ENCODE peak calls at places on chromosomes 11 and 22, in four cellular contexts. A is aorta, M is endodermal cell, V is kidney. J is an unnamed sample. For H3K4me1, the result is how much of the 10 kb centered on the place peaks cover.

GRCh38 chr11:2893021-2893528 is 7.5 kb upstream of the CDKN1C start:
- DNase-seq in M (no peak), A (no peak), V (no peak), J (no peak)

GRCh38 chr22:45072322-45072903 is 62.6 kb upstream of the PHF21B start:
- DNase-seq in V (peak), M (peak), A (no peak), J (no peak)

GRCh38 chr11:45098929-45099328 is 47.5 kb upstream of the PRDM11 start:
- DNase-seq in V (peak), M (no peak), A (no peak), J (no peak)

GRCh38 chr11:73317373-73317772 is 9.3 kb downstream of the ARHGEF17 start:
- DNase-seq in M (no peak), V (peak), A (peak), J (no peak)

GRCh38 chr22:16824718-16825687 is at the start of gene XKR3:
- DNase-seq in M (peak), A (no peak), V (no peak), J (no peak)

GRCh38 chr11:88814076-88814475 is 251.7 kb downstream of the GRM5 start:
- DNase-seq in V (no peak), M (no peak), A (no peak), J (no peak)

GRCh38 chr22:36930041-36930935 is 16.9 kb downstream of the CSF2RB start:
- DNase-seq in A (no peak), M (peak), V (peak), J (no peak)

GRCh38 chr11:10407055-10407454 is 48.0 kb upstream of the AMPD3 start:
- DNase-seq in V (no peak), A (no peak), M (no peak), J (no peak)

GRCh38 chr11:122664188-122664587 is 8.7 kb downstream of the UBASH3B start:
- DNase-seq in M (no peak), V (no peak), A (peak), J (no peak)

GRCh38 chr22:29503811-29504372 is 23.9 kb downstream of the NEFH start:
- DNase-seq in V (no peak), A (no peak), M (no peak), J (no peak)

GRCh38 chr22:40966683-40967082 is 15.5 kb downstream of the RBX1 start:
- DNase-seq in V (no peak), M (no peak), A (no peak), J (no peak)

GRCh38 chr11:90512846-90513245 is 290.0 kb upstream of the CHORDC1 start:
- DNase-seq in V (no peak), A (no peak), M (no peak), J (no peak)

GRCh38 chr11:74057251-74058151 is 48.6 kb upstream of the UCP3 start:
- DNase-seq in V (no peak), M (no peak), A (no peak), J (no peak)

GRCh38 chr11:44978961-44979331 is 28.3 kb upstream of the TP53I11 start:
- DNase-seq in M (peak), V (peak), A (no peak), J (no peak)

GRCh38 chr22:42720263-42721044 is at the start of gene A4GALT:
- DNase-seq in A (peak), V (no peak), M (peak), J (no peak)

GRCh38 chr22:29369460-29369859 is 18.9 kb downstream of the AP1B1 start:
- DNase-seq in V (no peak), M (peak), A (peak), J (no peak)

GRCh38 chr11:69010964-69011623 is 2.0 kb downstream of the MRGPRF start:
- DNase-seq in V (peak), A (peak), M (peak), J (no peak)

GRCh38 chr11:19786644-19787043 is 74.0 kb downstream of the NAV2 start:
- DNase-seq in M (no peak), A (no peak), V (no peak), J (no peak)

GRCh38 chr11:61011239-61011870 is 39.9 kb downstream of the CD6 start:
- DNase-seq in A (no peak), V (no peak), M (no peak), J (no peak)

GRCh38 chr22:49349181-49349835 is 478.4 kb downstream of the BRD1 start:
- DNase-seq in V (peak), M (peak), A (peak), J (no peak)

GRCh38 chr22:45006873-45007246 is 2.9 kb downstream of the PHF21B start:
- DNase-seq in M (no peak), V (no peak), A (no peak), J (no peak)

GRCh38 chr22:44309137-44309536 is 3.6 kb downstream of the SHISAL1 start:
- DNase-seq in M (no peak), A (no peak), V (no peak), J (no peak)

GRCh38 chr11:58741127-58741526 is 9.4 kb upstream of the GLYAT start:
- DNase-seq in M (no peak), V (no peak), A (no peak), J (no peak)

GRCh38 chr11:92152245-92152644 is 72.4 kb upstream of the FAT3 start:
- DNase-seq in M (peak), A (no peak), V (no peak), J (no peak)

GRCh38 chr11:26993965-26994446 is at the start of gene FIBIN:
- DNase-seq in A (peak), M (peak), V (peak), J (no peak)

GRCh38 chr11:48683226-48683720 is 194.7 kb downstream of the OR4A47 start:
- DNase-seq in M (no peak), V (peak), A (peak), J (no peak)

GRCh38 chr11:75147875-75148263 is 3.0 kb upstream of the SLCO2B1 start:
- DNase-seq in A (no peak), M (no peak), V (no peak), J (no peak)

GRCh38 chr11:17791144-17791543 is 56.6 kb downstream of the KCNC1 start:
- DNase-seq in V (no peak), M (no peak), A (no peak), J (no peak)

GRCh38 chr11:77026743-77027142 is 7.5 kb upstream of the B3GNT6 start:
- DNase-seq in M (no peak), A (no peak), V (no peak), J (no peak)

GRCh38 chr11:126318642-126319373 is 14.9 kb downstream of the DCPS start:
- DNase-seq in M (no peak), V (no peak), A (peak), J (no peak)

GRCh38 chr11:88813233-88813915 is 252.4 kb downstream of the GRM5 start:
- DNase-seq in M (no peak), A (no peak), V (no peak), J (no peak)

GRCh38 chr11:66003291-66003690 is 988 bp downstream of the BANF1 start:
- DNase-seq in A (no peak), V (peak), M (no peak), J (no peak)
- H3K4me1 ChIP-seq in A (under half), V (under half), M (under half), J (under half)

GRCh38 chr11:66970808-66971442 is 4.2 kb upstream of the C11orf86 start:
- DNase-seq in M (no peak), V (no peak), A (peak), J (no peak)
- H3K4me3 ChIP-seq in M (no peak), V (no peak), A (no peak), J (no peak)

GRCh38 chr22:39232806-39233735 is 11.7 kb downstream of the PDGFB start:
- DNase-seq in V (peak), A (no peak), M (no peak), J (no peak)
- H3K27ac ChIP-seq in V (peak), A (no peak), M (peak), J (no peak)

GRCh38 chr11:34600339-34601084 is 20.4 kb upstream of the EHF start:
- DNase-seq in A (no peak), M (peak), V (peak), J (no peak)
- H3K4me1 ChIP-seq in A (under half), M (under half), V (under half), J (under half)

GRCh38 chr22:24426859-24427499 is 420 bp upstream of the ADORA2A start:
- DNase-seq in M (no peak), A (no peak), V (peak), J (peak)

GRCh38 chr22:24426436-24426835 is 963 bp upstream of the ADORA2A start:
- DNase-seq in M (no peak), V (no peak), A (no peak), J (no peak)

GRCh38 chr22:24429411-24430365 is 2.3 kb downstream of the ADORA2A start:
- DNase-seq in V (peak), A (peak), M (no peak), J (peak)

GRCh38 chr22:24428751-24429410 is 1.5 kb downstream of the ADORA2A start:
- DNase-seq in V (peak), M (no peak), A (peak), J (no peak)

GRCh38 chr22:24427500-24428164 is at the start of gene ADORA2A:
- DNase-seq in V (peak), M (no peak), A (no peak), J (peak)
- H3K4me3 ChIP-seq in V (no peak), M (no peak), A (no peak), J (peak)

GRCh38 chr11:96146765-96147164 is 196.2 kb downstream of the MAML2 start:
- DNase-seq in A (no peak), M (no peak), V (no peak), J (no peak)

GRCh38 chr11:96147186-96147585 is 195.8 kb downstream of the MAML2 start:
- DNase-seq in M (no peak), V (no peak), A (no peak), J (no peak)

GRCh38 chr11:96143016-96143670 is 199.9 kb downstream of the MAML2 start:
- DNase-seq in M (no peak), V (no peak), A (no peak), J (no peak)

GRCh38 chr11:96145163-96145585 is 197.8 kb downstream of the MAML2 start:
- DNase-seq in A (no peak), V (no peak), M (no peak), J (no peak)

DNA sequence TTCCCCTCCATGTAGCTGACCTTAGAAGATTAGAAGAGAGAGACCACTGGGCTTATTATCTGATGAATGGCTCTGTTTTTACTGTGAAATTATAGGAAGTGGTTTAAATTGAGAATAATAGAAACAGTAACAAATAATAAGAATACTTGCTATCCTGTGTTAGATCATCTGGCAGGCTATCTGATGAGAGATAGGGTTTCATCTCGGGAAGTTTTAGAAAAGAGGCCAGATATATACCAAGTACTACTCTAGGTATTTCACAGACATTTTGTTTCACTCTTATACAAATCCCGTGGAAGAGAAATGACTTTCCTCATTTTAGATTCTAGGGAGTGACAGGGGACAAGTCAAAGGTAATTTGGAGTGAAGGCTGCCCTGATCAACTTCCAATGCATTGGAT is 198.4 kb downstream of the MAML2 start:
- DNase-seq in A (no peak), V (no peak), M (no peak), J (no peak)
- H3K27ac ChIP-seq in A (no peak), V (no peak), M (no peak), J (no peak)

GRCh38 chr11:128532016-128532570 is 55.3 kb downstream of the ETS1 start:
- DNase-seq in M (no peak), V (no peak), A (peak), J (no peak)
- H3K4me1 ChIP-seq in M (under half), V (under half), A (under half), J (under half)

DNA sequence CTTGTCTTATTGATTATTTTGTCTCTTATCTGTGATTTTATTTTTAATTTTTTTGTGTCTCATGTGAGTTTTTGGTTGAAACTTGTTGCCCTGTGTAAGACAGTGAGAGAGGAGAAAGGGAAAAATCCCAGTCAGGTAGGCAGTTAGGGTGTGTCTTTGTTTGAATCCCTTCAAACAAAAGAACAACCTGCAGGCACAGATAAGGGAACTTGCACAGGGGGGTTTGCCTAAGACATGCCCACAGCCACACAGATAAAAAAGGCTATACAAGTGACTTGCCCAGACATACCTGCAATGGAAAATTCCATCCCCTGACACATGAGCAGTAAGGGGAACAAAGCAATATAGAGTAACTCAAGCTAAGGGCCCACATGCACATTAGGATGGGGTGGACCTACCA is 127.8 kb upstream of the PLET1 start:
- DNase-seq in M (no peak), A (no peak), V (no peak), J (no peak)
- H3K4me3 ChIP-seq in M (no peak), A (no peak), V (no peak), J (no peak)

DNA sequence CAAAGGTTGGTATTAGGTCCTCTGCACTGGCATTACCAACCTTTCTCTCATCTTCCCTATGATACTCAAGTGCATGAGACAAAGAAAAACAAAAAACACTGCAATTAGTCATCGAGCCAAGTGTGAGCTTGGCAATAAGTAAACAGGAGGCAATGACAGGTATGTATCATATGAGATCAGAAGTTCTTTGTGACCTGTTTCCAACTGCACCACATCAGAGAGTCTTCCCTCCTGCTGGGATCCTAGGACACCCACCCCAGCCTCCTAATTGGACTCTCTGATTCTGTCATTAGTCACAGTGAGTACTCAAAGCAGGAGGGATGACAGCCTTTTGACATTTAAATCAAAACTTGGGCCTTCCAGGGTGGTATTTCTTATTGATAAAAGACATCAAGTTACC is 7.8 kb upstream of the JAML start:
- DNase-seq in M (no peak), V (no peak), A (no peak), J (no peak)
- H3K27ac ChIP-seq in M (no peak), V (no peak), A (no peak), J (no peak)

GRCh38 chr22:39234157-39234793 is 10.5 kb downstream of the PDGFB start:
- DNase-seq in V (peak), A (no peak), M (peak), J (no peak)
- H3K4me1 ChIP-seq in V (under half), A (under half), M (under half), J (under half)